ENCODE peak calls at places on chromosomes 3 and 15, in eight cellular contexts. One of them, this sample, is unnamed.

GRCh38 chr3:14358426-14359211 is 43.8 kb upstream of the SLC6A6 start:
- DNase-seq in colonic mucosa: peak; percentile 41
- DNase-seq in GM23338: peak; percentile 54
- DNase-seq in natural killer cell: no peak
- DNase-seq in transverse colon: peak; percentile 48
- DNase-seq in thoracic aorta: no peak
- DNase-seq in left ventricle myocardium inferior: peak; percentile 75
- DNase-seq in AG04449: no peak
- DNase-seq in this sample: no peak

GRCh38 chr3:17798000-17798399 is 55.6 kb upstream of the TBC1D5 start:
- DNase-seq in colonic mucosa: no peak
- DNase-seq in GM23338: peak; percentile 65
- DNase-seq in natural killer cell: no peak
- DNase-seq in transverse colon: no peak
- DNase-seq in thoracic aorta: no peak
- DNase-seq in left ventricle myocardium inferior: no peak
- DNase-seq in AG04449: no peak
- DNase-seq in this sample: no peak

GRCh38 chr15:70569718-70570231 is 193.6 kb downstream of the UACA start:
- DNase-seq in colonic mucosa: no peak
- DNase-seq in GM23338: no peak
- DNase-seq in natural killer cell: no peak
- DNase-seq in transverse colon: no peak
- DNase-seq in thoracic aorta: no peak
- DNase-seq in left ventricle myocardium inferior: no peak
- DNase-seq in AG04449: no peak
- DNase-seq in this sample: no peak

GRCh38 chr3:171828852-171829770 is 14.0 kb upstream of the TMEM212 start:
- DNase-seq in colonic mucosa: no peak
- DNase-seq in GM23338: no peak
- DNase-seq in natural killer cell: no peak
- DNase-seq in transverse colon: no peak
- DNase-seq in thoracic aorta: no peak
- DNase-seq in left ventricle myocardium inferior: no peak
- DNase-seq in AG04449: no peak
- DNase-seq in this sample: no peak

GRCh38 chr15:86735244-86736040 is 655.8 kb downstream of the AGBL1 start:
- DNase-seq in colonic mucosa: peak; percentile 41
- DNase-seq in GM23338: no peak
- DNase-seq in natural killer cell: no peak
- DNase-seq in transverse colon: peak; percentile 45
- DNase-seq in thoracic aorta: no peak
- DNase-seq in left ventricle myocardium inferior: no peak
- DNase-seq in AG04449: no peak
- DNase-seq in this sample: no peak

GRCh38 chr3:14253022-14253761 is 74.6 kb downstream of the LSM3 start:
- DNase-seq in colonic mucosa: no peak
- DNase-seq in GM23338: no peak
- DNase-seq in natural killer cell: no peak
- DNase-seq in transverse colon: peak; percentile 37
- DNase-seq in thoracic aorta: no peak
- DNase-seq in left ventricle myocardium inferior: no peak
- DNase-seq in AG04449: no peak
- DNase-seq in this sample: no peak

GRCh38 chr3:44827196-44827595 is 34.5 kb upstream of the TMEM42 start:
- DNase-seq in colonic mucosa: no peak
- DNase-seq in GM23338: no peak
- DNase-seq in natural killer cell: no peak
- DNase-seq in transverse colon: no peak
- DNase-seq in thoracic aorta: no peak
- DNase-seq in left ventricle myocardium inferior: no peak
- DNase-seq in AG04449: no peak
- DNase-seq in this sample: no peak

GRCh38 chr3:70779296-70779695 is 466.9 kb upstream of the MDFIC2 start:
- DNase-seq in colonic mucosa: no peak
- DNase-seq in GM23338: no peak
- DNase-seq in natural killer cell: no peak
- DNase-seq in transverse colon: no peak
- DNase-seq in thoracic aorta: no peak
- DNase-seq in left ventricle myocardium inferior: no peak
- DNase-seq in AG04449: no peak
- DNase-seq in this sample: no peak

GRCh38 chr15:77983708-77984445 is 93.6 kb downstream of the TBC1D2B start:
- DNase-seq in colonic mucosa: peak; percentile 19
- DNase-seq in GM23338: peak; percentile 34
- DNase-seq in natural killer cell: no peak
- DNase-seq in transverse colon: no peak
- DNase-seq in thoracic aorta: no peak
- DNase-seq in left ventricle myocardium inferior: no peak
- DNase-seq in AG04449: no peak
- DNase-seq in this sample: no peak

GRCh38 chr15:48397841-48398240 is 66.6 kb downstream of the DUT start:
- DNase-seq in colonic mucosa: no peak
- DNase-seq in GM23338: no peak
- DNase-seq in natural killer cell: no peak
- DNase-seq in transverse colon: no peak
- DNase-seq in thoracic aorta: no peak
- DNase-seq in left ventricle myocardium inferior: peak; percentile 68
- DNase-seq in AG04449: no peak
- DNase-seq in this sample: no peak

GRCh38 chr15:80773792-80774352 is 5.3 kb upstream of the CEMIP start:
- DNase-seq in colonic mucosa: no peak
- DNase-seq in GM23338: no peak
- DNase-seq in natural killer cell: no peak
- DNase-seq in transverse colon: no peak
- DNase-seq in thoracic aorta: no peak
- DNase-seq in left ventricle myocardium inferior: no peak
- DNase-seq in AG04449: no peak
- DNase-seq in this sample: no peak

GRCh38 chr3:36817806-36818205 is 53.5 kb upstream of the DCLK3 start:
- DNase-seq in colonic mucosa: no peak
- DNase-seq in GM23338: no peak
- DNase-seq in natural killer cell: no peak
- DNase-seq in transverse colon: no peak
- DNase-seq in thoracic aorta: no peak
- DNase-seq in left ventricle myocardium inferior: no peak
- DNase-seq in AG04449: no peak
- DNase-seq in this sample: no peak

GRCh38 chr3:49901351-49902339 is 2.0 kb downstream of the MST1R start:
- DNase-seq in colonic mucosa: peak; percentile 29
- DNase-seq in GM23338: no peak
- DNase-seq in natural killer cell: no peak
- DNase-seq in transverse colon: no peak
- DNase-seq in thoracic aorta: no peak
- DNase-seq in left ventricle myocardium inferior: no peak
- DNase-seq in AG04449: no peak
- DNase-seq in this sample: no peak

GRCh38 chr3:13700362-13700761 is 151.4 kb downstream of the FBLN2 start:
- DNase-seq in colonic mucosa: no peak
- DNase-seq in GM23338: peak; percentile 50
- DNase-seq in natural killer cell: no peak
- DNase-seq in transverse colon: no peak
- DNase-seq in thoracic aorta: no peak
- DNase-seq in left ventricle myocardium inferior: no peak
- DNase-seq in AG04449: no peak
- DNase-seq in this sample: no peak

GRCh38 chr15:66789029-66790025 is 87.3 kb downstream of the SMAD6 start:
- DNase-seq in colonic mucosa: no peak
- DNase-seq in GM23338: peak; percentile 75
- DNase-seq in natural killer cell: no peak
- DNase-seq in transverse colon: peak; percentile 38
- DNase-seq in thoracic aorta: no peak
- DNase-seq in left ventricle myocardium inferior: peak; percentile 36
- DNase-seq in AG04449: no peak
- DNase-seq in this sample: no peak

GRCh38 chr15:98754283-98755022 is 106.1 kb downstream of the IGF1R start:
- DNase-seq in colonic mucosa: no peak
- DNase-seq in GM23338: peak; percentile 59
- DNase-seq in natural killer cell: no peak
- DNase-seq in transverse colon: no peak
- DNase-seq in thoracic aorta: no peak
- DNase-seq in left ventricle myocardium inferior: no peak
- DNase-seq in AG04449: no peak
- DNase-seq in this sample: no peak

GRCh38 chr15:50148362-50148963 is 29.4 kb upstream of the ATP8B4 start:
- DNase-seq in colonic mucosa: peak; percentile 32
- DNase-seq in GM23338: peak; percentile 84
- DNase-seq in natural killer cell: no peak
- DNase-seq in transverse colon: peak; percentile 52
- DNase-seq in thoracic aorta: no peak
- DNase-seq in left ventricle myocardium inferior: no peak
- DNase-seq in AG04449: no peak
- DNase-seq in this sample: no peak

GRCh38 chr3:61903931-61904657 is 342.7 kb downstream of the PTPRG start:
- DNase-seq in colonic mucosa: peak; percentile 21
- DNase-seq in GM23338: no peak
- DNase-seq in natural killer cell: no peak
- DNase-seq in transverse colon: no peak
- DNase-seq in thoracic aorta: no peak
- DNase-seq in left ventricle myocardium inferior: peak; percentile 27
- DNase-seq in AG04449: no peak
- DNase-seq in this sample: no peak

GRCh38 chr3:146709969-146710368 is 104.8 kb upstream of the PLSCR5 start:
- DNase-seq in colonic mucosa: no peak
- DNase-seq in GM23338: no peak
- DNase-seq in natural killer cell: no peak
- DNase-seq in transverse colon: no peak
- DNase-seq in thoracic aorta: no peak
- DNase-seq in left ventricle myocardium inferior: no peak
- DNase-seq in AG04449: no peak
- DNase-seq in this sample: no peak

GRCh38 chr15:39874890-39875549 is 45.0 kb downstream of the GPR176 start:
- DNase-seq in colonic mucosa: peak; percentile 43
- DNase-seq in GM23338: peak; percentile 47
- DNase-seq in natural killer cell: no peak
- DNase-seq in transverse colon: peak; percentile 35
- DNase-seq in thoracic aorta: no peak
- DNase-seq in left ventricle myocardium inferior: no peak
- DNase-seq in AG04449: no peak
- DNase-seq in this sample: no peak

GRCh38 chr3:45406812-45407211 is 18.4 kb downstream of the LARS2 start:
- DNase-seq in colonic mucosa: no peak
- DNase-seq in GM23338: no peak
- DNase-seq in natural killer cell: no peak
- DNase-seq in transverse colon: no peak
- DNase-seq in thoracic aorta: no peak
- DNase-seq in left ventricle myocardium inferior: no peak
- DNase-seq in AG04449: no peak
- DNase-seq in this sample: no peak

GRCh38 chr15:48507416-48508065 is 138.0 kb downstream of the FBN1 start:
- DNase-seq in colonic mucosa: peak; percentile 24
- DNase-seq in GM23338: peak; percentile 87
- DNase-seq in natural killer cell: no peak
- DNase-seq in transverse colon: no peak
- DNase-seq in thoracic aorta: no peak
- DNase-seq in left ventricle myocardium inferior: no peak
- DNase-seq in AG04449: no peak
- DNase-seq in this sample: no peak

GRCh38 chr15:99114511-99115299 is 9.8 kb downstream of the SYNM start:
- DNase-seq in colonic mucosa: no peak
- DNase-seq in GM23338: no peak
- DNase-seq in natural killer cell: no peak
- DNase-seq in transverse colon: no peak
- DNase-seq in thoracic aorta: no peak
- DNase-seq in left ventricle myocardium inferior: no peak
- DNase-seq in AG04449: no peak
- DNase-seq in this sample: no peak

GRCh38 chr3:87563712-87564111 is 287.3 kb upstream of the POU1F1 start:
- DNase-seq in colonic mucosa: no peak
- DNase-seq in GM23338: no peak
- DNase-seq in natural killer cell: no peak
- DNase-seq in transverse colon: no peak
- DNase-seq in thoracic aorta: no peak
- DNase-seq in left ventricle myocardium inferior: no peak
- DNase-seq in AG04449: no peak
- DNase-seq in this sample: no peak

GRCh38 chr15:89090791-89091666 is 2.8 kb downstream of the ABHD2 start:
- DNase-seq in colonic mucosa: peak; percentile 45
- DNase-seq in GM23338: no peak
- DNase-seq in natural killer cell: peak; percentile 51
- DNase-seq in transverse colon: peak; percentile 52
- DNase-seq in thoracic aorta: peak; percentile 60
- DNase-seq in left ventricle myocardium inferior: peak; percentile 73
- DNase-seq in AG04449: no peak
- DNase-seq in this sample: no peak
- TF ChIP-seq CTCF in colonic mucosa: no peak
- TF ChIP-seq CTCF in GM23338: no peak
- TF ChIP-seq CTCF in natural killer cell: no peak
- TF ChIP-seq CTCF in transverse colon: no peak
- TF ChIP-seq CTCF in thoracic aorta: peak; percentile 10
- TF ChIP-seq CTCF in left ventricle myocardium inferior: no peak
- TF ChIP-seq CTCF in AG04449: peak; percentile 10
- TF ChIP-seq CTCF in this sample: no peak

GRCh38 chr3:16675805-16676204 is 70.6 kb upstream of the DAZL start:
- DNase-seq in colonic mucosa: no peak
- DNase-seq in GM23338: peak; percentile 45
- DNase-seq in natural killer cell: no peak
- DNase-seq in transverse colon: no peak
- DNase-seq in thoracic aorta: no peak
- DNase-seq in left ventricle myocardium inferior: no peak
- DNase-seq in AG04449: no peak
- DNase-seq in this sample: no peak
- TF ChIP-seq CTCF in colonic mucosa: no peak
- TF ChIP-seq CTCF in GM23338: no peak
- TF ChIP-seq CTCF in natural killer cell: no peak
- TF ChIP-seq CTCF in transverse colon: no peak
- TF ChIP-seq CTCF in thoracic aorta: no peak
- TF ChIP-seq CTCF in left ventricle myocardium inferior: no peak
- TF ChIP-seq CTCF in AG04449: no peak
- TF ChIP-seq CTCF in this sample: no peak

GRCh38 chr15:43143203-43143941 is 10.0 kb downstream of the TMEM62 start:
- DNase-seq in colonic mucosa: no peak
- DNase-seq in GM23338: no peak
- DNase-seq in natural killer cell: no peak
- DNase-seq in transverse colon: no peak
- DNase-seq in thoracic aorta: no peak
- DNase-seq in left ventricle myocardium inferior: no peak
- DNase-seq in AG04449: no peak
- DNase-seq in this sample: no peak
- TF ChIP-seq CTCF in colonic mucosa: no peak
- TF ChIP-seq CTCF in GM23338: no peak
- TF ChIP-seq CTCF in natural killer cell: no peak
- TF ChIP-seq CTCF in transverse colon: no peak
- TF ChIP-seq CTCF in thoracic aorta: no peak
- TF ChIP-seq CTCF in left ventricle myocardium inferior: no peak
- TF ChIP-seq CTCF in AG04449: no peak
- TF ChIP-seq CTCF in this sample: no peak

DNA sequence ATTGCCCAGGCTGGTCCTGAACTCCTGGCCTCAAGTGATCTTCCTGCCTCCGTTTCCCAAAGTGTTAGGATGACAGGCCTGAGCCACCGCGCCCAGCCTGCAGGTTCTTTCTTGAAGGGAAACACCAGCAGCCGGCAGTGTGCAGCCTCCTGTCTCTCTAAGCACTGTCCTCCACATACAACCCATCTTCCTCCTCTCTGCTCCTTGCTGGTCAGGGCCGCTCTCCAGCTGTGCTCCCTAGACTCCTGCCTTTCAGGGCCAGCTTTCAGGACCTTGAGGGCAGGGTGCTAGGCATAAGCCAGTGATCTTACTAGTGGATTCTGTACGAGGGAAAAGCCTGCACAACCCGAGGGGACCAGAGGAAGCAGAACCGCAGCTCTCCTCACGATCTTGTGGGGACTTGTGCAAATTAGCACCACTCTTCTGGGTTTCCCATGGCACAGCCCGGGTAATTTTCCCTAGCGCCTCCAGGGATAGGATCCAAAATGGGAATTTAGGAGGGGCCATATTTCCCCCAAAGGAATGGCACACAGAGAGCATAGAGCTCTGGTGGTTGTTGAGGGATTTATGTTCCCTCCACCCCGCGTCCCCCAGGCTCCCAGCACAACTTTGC is 18.2 kb upstream of the CORO2B start:
- DNase-seq in colonic mucosa: no peak
- DNase-seq in GM23338: no peak
- DNase-seq in natural killer cell: peak; percentile 14
- DNase-seq in transverse colon: no peak
- DNase-seq in thoracic aorta: no peak
- DNase-seq in left ventricle myocardium inferior: no peak
- DNase-seq in AG04449: no peak
- DNase-seq in this sample: no peak
- TF ChIP-seq CTCF in colonic mucosa: no peak
- TF ChIP-seq CTCF in GM23338: no peak
- TF ChIP-seq CTCF in natural killer cell: no peak
- TF ChIP-seq CTCF in transverse colon: no peak
- TF ChIP-seq CTCF in thoracic aorta: no peak
- TF ChIP-seq CTCF in left ventricle myocardium inferior: no peak
- TF ChIP-seq CTCF in AG04449: no peak
- TF ChIP-seq CTCF in this sample: no peak

This sample was measured in progenitor cell of endocrine pancreas.